ENCODE peak calls at places on chromosome 4, in four cellular contexts. Q is H9, B is H1, J is neuronal stem cell. T is an unnamed sample. For H3K4me1, the result is how much of the 10 kb centered on the place peaks cover.

GRCh38 chr4:42320822-42321388 is 76.4 kb upstream of the SHISA3 start:
- DNase-seq in Q (no peak), B (no peak), J (no peak), T (no peak)

GRCh38 chr4:89486042-89486441 is 178.4 kb upstream of the GPRIN3 start:
- DNase-seq in Q (no peak), B (no peak), J (no peak), T (peak)

GRCh38 chr4:112060212-112060611 is 85.0 kb upstream of the FAM241A start:
- DNase-seq in Q (no peak), B (no peak), J (peak), T (peak)

GRCh38 chr4:78056265-78057129 is 626 bp upstream of the FRAS1 start:
- DNase-seq in Q (peak), B (no peak), J (peak), T (peak)

GRCh38 chr4:25890653-25891485 is 23.2 kb upstream of the SMIM20 start:
- DNase-seq in Q (peak), B (no peak), J (peak), T (no peak)

GRCh38 chr4:3799496-3799895 is 33.3 kb downstream of the ADRA2C start:
- DNase-seq in Q (no peak), B (no peak), J (no peak), T (no peak)

GRCh38 chr4:75736862-75737261 is 12.5 kb downstream of the USO1 start:
- DNase-seq in Q (no peak), B (no peak), J (no peak), T (no peak)

GRCh38 chr4:164203476-164203875 is 550.5 kb upstream of the SMIM31 start:
- DNase-seq in Q (no peak), B (no peak), J (no peak), T (no peak)

GRCh38 chr4:30763337-30763736 is 43.2 kb downstream of the PCDH7 start:
- DNase-seq in Q (no peak), B (no peak), J (no peak), T (peak)

GRCh38 chr4:954211-955020 is 19.0 kb downstream of the DGKQ start:
- DNase-seq in Q (no peak), B (no peak), J (no peak), T (no peak)

GRCh38 chr4:82201303-82201702 is 172.5 kb downstream of the HNRNPD start:
- DNase-seq in Q (no peak), B (no peak), J (no peak), T (no peak)

GRCh38 chr4:55255171-55255570 is 90.9 kb upstream of the SRD5A3 start:
- DNase-seq in Q (no peak), B (no peak), J (no peak), T (peak)

GRCh38 chr4:85952518-85952917 is 407.3 kb downstream of the MAPK10 start:
- DNase-seq in Q (no peak), B (no peak), J (no peak), T (peak)

GRCh38 chr4:62292911-62293310 is 1092.8 kb downstream of the ADGRL3 start:
- DNase-seq in Q (no peak), B (no peak), J (no peak), T (no peak)

GRCh38 chr4:31236635-31237173 is 516.5 kb downstream of the PCDH7 start:
- DNase-seq in Q (no peak), B (no peak), J (no peak), T (no peak)

GRCh38 chr4:1170805-1171305 is 1.5 kb downstream of the SPON2 start:
- DNase-seq in Q (no peak), B (no peak), J (no peak), T (peak)

GRCh38 chr4:813900-814299 is 12.0 kb downstream of the CPLX1 start:
- DNase-seq in Q (no peak), B (no peak), J (no peak), T (no peak)

GRCh38 chr4:2425386-2426068 is 6.8 kb downstream of the CFAP99 start:
- DNase-seq in Q (no peak), B (no peak), J (no peak), T (no peak)

GRCh38 chr4:85228264-85228663 is 246.7 kb upstream of the ARHGAP24 start:
- DNase-seq in Q (no peak), B (no peak), J (no peak), T (no peak)

GRCh38 chr4:80407246-80407645 is 71.7 kb downstream of the CFAP299 start:
- DNase-seq in Q (no peak), B (no peak), J (no peak), T (no peak)

GRCh38 chr4:165207016-165207430 is 338 bp upstream of the KLHL2 start:
- DNase-seq in Q (peak), B (no peak), J (peak), T (no peak)

GRCh38 chr4:185839204-185839712 is 27.3 kb upstream of the SORBS2 start:
- DNase-seq in Q (peak), B (peak), J (peak), T (peak)

GRCh38 chr4:145178740-145179139 is 1.6 kb downstream of the OTUD4 start:
- DNase-seq in Q (no peak), B (no peak), J (no peak), T (peak)

GRCh38 chr4:8117278-8117682 is 41.3 kb downstream of the ABLIM2 start:
- DNase-seq in Q (peak), B (peak), J (no peak), T (peak)

GRCh38 chr4:76733380-76733779 is 164.6 kb downstream of the SOWAHB start:
- DNase-seq in Q (peak), B (peak), J (no peak), T (no peak)

GRCh38 chr4:185845966-185846365 is 34.0 kb upstream of the SORBS2 start:
- DNase-seq in Q (no peak), B (no peak), J (no peak), T (no peak)

GRCh38 chr4:67204441-67204840 is 340.9 kb downstream of the CENPC start:
- DNase-seq in Q (no peak), B (no peak), J (no peak), T (no peak)

GRCh38 chr4:183602444-183603102 is 56.4 kb downstream of the RWDD4 start:
- DNase-seq in Q (no peak), B (no peak), J (no peak), T (peak)

GRCh38 chr4:121938282-121939092 is 13.4 kb downstream of the TRPC3 start:
- DNase-seq in Q (no peak), B (no peak), J (no peak), T (peak)
- H3K4me1 ChIP-seq in Q (under half), B (under half), J (under half), T (under half)

GRCh38 chr4:108045687-108046024 is 56.0 kb downstream of the HADH start:
- DNase-seq in Q (no peak), B (no peak), J (no peak), T (no peak)
- H3K23ac ChIP-seq in Q (no peak), B (no peak), J (no peak), T (no peak)

GRCh38 chr4:38076153-38076669 is 116.0 kb downstream of the PTTG2 start:
- DNase-seq in Q (no peak), B (no peak), J (no peak), T (no peak)
- H3K4me1 ChIP-seq in Q (under half), B (under half), J (under half), T (under half)

GRCh38 chr4:100299019-100299418 is 108.8 kb upstream of the DDIT4L start:
- DNase-seq in Q (no peak), B (no peak), J (no peak), T (peak)
- H3K23ac ChIP-seq in Q (no peak), B (no peak), J (no peak), T (no peak)

T was measured in mesenchymal stem cell.